ENCODE peak calls at places on chromosomes 1 and 21, in six cellular contexts. K, A, C, F, S and L are unnamed samples.

GRCh38 chr1:41538741-41539415 is 54.4 kb upstream of the EDN2 start:
- DNase-seq in K (no peak), A (no peak), C (no peak), F (no peak), S (no peak), L (no peak)

GRCh38 chr1:110100335-110100734 is 11.9 kb upstream of the UBL4B start:
- DNase-seq in K (no peak), A (no peak), C (no peak), F (no peak), S (no peak), L (no peak)

GRCh38 chr21:25457411-25457810 is 149.9 kb downstream of the MRPL39 start:
- DNase-seq in K (no peak), A (no peak), C (peak; percentile 53), F (no peak), S (no peak), L (no peak)

GRCh38 chr1:9345922-9346321 is 53.2 kb downstream of the SPSB1 start:
- DNase-seq in K (no peak), A (no peak), C (no peak), F (no peak), S (no peak), L (no peak)

GRCh38 chr1:69985901-69986439 is 219.4 kb downstream of the LRRC40 start:
- DNase-seq in K (no peak), A (no peak), C (no peak), F (no peak), S (no peak), L (no peak)

GRCh38 chr1:21572141-21572540 is 62.9 kb downstream of the ALPL start:
- DNase-seq in K (peak; percentile 16), A (no peak), C (no peak), F (no peak), S (no peak), L (no peak)

GRCh38 chr1:181126871-181127587 is 38.5 kb downstream of the IER5 start:
- DNase-seq in K (peak; percentile 93), A (no peak), C (no peak), F (no peak), S (no peak), L (no peak)

GRCh38 chr1:151565500-151566189 is 25.5 kb downstream of the TUFT1 start:
- DNase-seq in K (no peak), A (no peak), C (no peak), F (no peak), S (no peak), L (no peak)

GRCh38 chr1:204853446-204853845 is 17.2 kb upstream of the NFASC start:
- DNase-seq in K (peak; percentile 29), A (no peak), C (no peak), F (no peak), S (no peak), L (no peak)

GRCh38 chr1:42322577-42322976 is 12.5 kb downstream of the FOXJ3 start:
- DNase-seq in K (no peak), A (no peak), C (no peak), F (no peak), S (no peak), L (no peak)

GRCh38 chr1:92481598-92482403 is 4.9 kb downstream of the GFI1 start:
- DNase-seq in K (no peak), A (no peak), C (peak; percentile 41), F (no peak), S (no peak), L (no peak)

GRCh38 chr1:47578026-47578861 is 140.4 kb downstream of the FOXD2 start:
- DNase-seq in K (no peak), A (no peak), C (no peak), F (no peak), S (no peak), L (no peak)

GRCh38 chr1:47915677-47916353 is 81.4 kb downstream of the TRABD2B start:
- DNase-seq in K (peak; percentile 6), A (no peak), C (no peak), F (no peak), S (no peak), L (no peak)

GRCh38 chr1:28885982-28886730 is 28.2 kb upstream of the EPB41 start:
- DNase-seq in K (no peak), A (no peak), C (no peak), F (no peak), S (no peak), L (no peak)

GRCh38 chr1:12406218-12407021 is 176.6 kb downstream of the VPS13D start:
- DNase-seq in K (no peak), A (no peak), C (no peak), F (no peak), S (no peak), L (no peak)

GRCh38 chr1:181216571-181216994 is 128.1 kb downstream of the IER5 start:
- DNase-seq in K (no peak), A (no peak), C (no peak), F (no peak), S (no peak), L (no peak)

GRCh38 chr1:17869826-17870225 is 114.7 kb downstream of the ACTL8 start:
- DNase-seq in K (no peak), A (no peak), C (no peak), F (no peak), S (no peak), L (no peak)

GRCh38 chr1:149978547-149979023 is 31.9 kb downstream of the OTUD7B start:
- DNase-seq in K (no peak), A (no peak), C (no peak), F (no peak), S (no peak), L (no peak)

GRCh38 chr1:12013317-12013588 is 6.0 kb upstream of the MIIP start:
- DNase-seq in K (no peak), A (no peak), C (no peak), F (no peak), S (no peak), L (no peak)

GRCh38 chr1:158819461-158820443 is 11.4 kb upstream of the MNDA start:
- DNase-seq in K (no peak), A (no peak), C (peak; percentile 13), F (no peak), S (no peak), L (no peak)

GRCh38 chr1:9715536-9716226 is 64.2 kb downstream of the PIK3CD start:
- DNase-seq in K (no peak), A (no peak), C (no peak), F (no peak), S (no peak), L (no peak)

GRCh38 chr1:58968360-58968952 is 184.6 kb upstream of the JUN start:
- DNase-seq in K (no peak), A (no peak), C (peak; percentile 60), F (peak; percentile 78), S (no peak), L (no peak)

GRCh38 chr1:9538669-9539164 is 548 bp upstream of the SLC25A33 start:
- DNase-seq in K (no peak), A (no peak), C (no peak), F (no peak), S (no peak), L (no peak)

GRCh38 chr1:223628233-223628632 is 37.3 kb downstream of the CAPN8 start:
- DNase-seq in K (peak; percentile 34), A (peak; percentile 22), C (peak; percentile 53), F (no peak), S (no peak), L (peak; percentile 3)

GRCh38 chr1:204410764-204411450 is 710 bp downstream of the PPP1R15B start:
- DNase-seq in K (peak; percentile 42), A (peak; percentile 23), C (peak; percentile 46), F (no peak), S (no peak), L (no peak)

GRCh38 chr1:110477041-110477440 is 26.1 kb downstream of the PROK1 start:
- DNase-seq in K (no peak), A (no peak), C (no peak), F (no peak), S (peak; percentile 53), L (no peak)